ENCODE peak calls at places on chromosomes 7 and 10, in eight cellular contexts. R is GM12878, W is endothelial cell of umbilical vein, B is H1, C is suprapubic skin, Q is prostate gland, X is breast epithelium, Y is transverse colon. O is an unnamed sample.
A peak's percentile ranks its signal among the peaks of the same experiment; 100 is the strongest.

GRCh38 chr10:96896884-96897589 is 64.9 kb downstream of the LCOR start:
- DNase-seq in Y (no peak), B (no peak), Q (no peak), R (no peak), X (no peak), W (no peak), C (no peak), O (no peak)

GRCh38 chr10:88879754-88880286 is at the start of gene STAMBPL1:
- DNase-seq in B (no peak), W (no peak), Q (peak; percentile 19), C (peak; percentile 75), X (peak; percentile 20), R (peak; percentile 50), Y (peak; percentile 77), O (peak; percentile 61)

GRCh38 chr7:4740796-4741195 is 34.6 kb upstream of the AP5Z1 start:
- DNase-seq in Y (no peak), B (no peak), W (no peak), R (no peak), C (no peak), Q (no peak), X (no peak), O (no peak)

GRCh38 chr7:142542938-142543337 is 206.3 kb upstream of the PRSS1 start:
- DNase-seq in X (no peak), Q (no peak), C (no peak), B (no peak), Y (no peak), W (no peak), R (no peak), O (no peak)

GRCh38 chr10:108783897-108784296 is 1139.4 kb downstream of the XPNPEP1 start:
- DNase-seq in W (no peak), X (no peak), Y (no peak), R (peak; percentile 31), C (no peak), B (peak; percentile 57), Q (peak; percentile 14), O (peak; percentile 30)

GRCh38 chr7:2403718-2404648 is 572 bp downstream of the CHST12 start:
- DNase-seq in Y (peak; percentile 46), B (no peak), C (no peak), X (no peak), R (no peak), Q (no peak), W (peak; percentile 42), O (peak; percentile 44)

GRCh38 chr10:101655581-101655980 is 39.4 kb downstream of the FBXW4 start:
- DNase-seq in Y (peak; percentile 12), X (no peak), W (no peak), Q (no peak), C (no peak), B (no peak), R (no peak), O (no peak)

GRCh38 chr7:132239422-132239994 is 336.8 kb downstream of the PLXNA4 start:
- DNase-seq in Q (no peak), X (no peak), B (no peak), R (no peak), Y (no peak), C (no peak), W (no peak), O (no peak)

GRCh38 chr7:178444-178843 is 13.9 kb upstream of the FAM20C start:
- DNase-seq in Y (no peak), W (no peak), X (no peak), Q (no peak), B (no peak), C (no peak), R (no peak), O (no peak)

GRCh38 chr7:145082366-145083240 is 246.8 kb upstream of the TPK1 start:
- DNase-seq in R (no peak), B (no peak), Y (no peak), X (no peak), W (no peak), Q (no peak), C (no peak), O (no peak)

GRCh38 chr7:103142494-103142893 is 6.4 kb downstream of the NAPEPLD start:
- DNase-seq in R (no peak), Y (no peak), C (no peak), X (no peak), B (no peak), W (peak; percentile 49), Q (no peak), O (no peak)

GRCh38 chr7:36606442-36607205 is 117.7 kb downstream of the AOAH start:
- DNase-seq in X (no peak), R (no peak), B (no peak), Q (no peak), Y (no peak), C (no peak), W (no peak), O (no peak)

GRCh38 chr7:36607206-36607515 is 117.1 kb downstream of the AOAH start:
- DNase-seq in W (no peak), Q (no peak), Y (no peak), X (no peak), R (no peak), C (no peak), B (no peak), O (no peak)

GRCh38 chr7:36604801-36605200 is 119.5 kb downstream of the AOAH start:
- DNase-seq in C (no peak), Y (no peak), Q (no peak), X (no peak), B (no peak), W (no peak), R (no peak), O (no peak)

GRCh38 chr7:36605261-36605660 is 119.0 kb downstream of the AOAH start:
- DNase-seq in X (no peak), Y (no peak), C (no peak), R (no peak), Q (no peak), B (no peak), W (no peak), O (no peak)

GRCh38 chr7:36605662-36606441 is 118.4 kb downstream of the AOAH start:
- DNase-seq in R (no peak), Q (no peak), X (no peak), W (no peak), Y (no peak), B (no peak), C (no peak), O (no peak)
- TF ChIP-seq POLR2A in R (no peak), Q (no peak), X (no peak), W (no peak), Y (no peak), B (no peak), C (no peak), O (no peak)

GRCh38 chr7:149261829-149262617 is at the start of gene ZNF783:
- DNase-seq in R (peak; percentile 32), W (peak; percentile 85), Q (peak; percentile 83), X (peak; percentile 62), C (peak; percentile 93), Y (peak; percentile 90), B (peak; percentile 88), O (peak; percentile 91)
- TF ChIP-seq POLR2AphosphoS5 in R (peak; percentile 47), W (peak; percentile 36), Q (peak; percentile 4), X (no peak), C (peak; percentile 59), Y (peak; percentile 54), B (no peak), O (peak; percentile 29)

GRCh38 chr7:130884437-130885417 is 150.7 kb upstream of the KLF14 start:
- DNase-seq in W (no peak), B (peak; percentile 26), Q (no peak), C (no peak), Y (no peak), R (no peak), X (no peak), O (no peak)
- H3K4me1 ChIP-seq in W (peaks cover 62% of the 10 kb centered on the region), B (no peaks in the 10 kb centered on the region), Q (no peaks in the 10 kb centered on the region), C (peaks cover 64% of the 10 kb centered on the region), Y (peaks cover 51% of the 10 kb centered on the region), R (no peaks in the 10 kb centered on the region), X (peaks cover 4% of the 10 kb centered on the region), O (peaks cover 71% of the 10 kb centered on the region)

GRCh38 chr7:17233643-17234397 is 64.6 kb upstream of the AHR start:
- DNase-seq in R (peak; percentile 9), B (no peak), C (no peak), Y (no peak), Q (no peak), X (no peak), W (no peak), O (no peak)
- TF ChIP-seq POLR2A in R (peak; percentile 55), B (no peak), C (no peak), Y (no peak), Q (no peak), X (no peak), W (no peak), O (no peak)

GRCh38 chr7:139648617-139648932 is 125.1 kb downstream of the CLEC2L start:
- DNase-seq in Q (no peak), R (no peak), Y (no peak), C (no peak), W (no peak), X (no peak), B (no peak), O (no peak)

GRCh38 chr7:139651308-139651707 is 126.5 kb downstream of the HIPK2 start:
- DNase-seq in X (no peak), Q (no peak), Y (no peak), W (peak; percentile 30), R (no peak), B (no peak), C (no peak), O (no peak)

GRCh38 chr7:139647812-139648616 is 124.5 kb downstream of the CLEC2L start:
- DNase-seq in Q (no peak), B (no peak), X (no peak), R (no peak), C (no peak), W (peak; percentile 35), Y (no peak), O (no peak)

GRCh38 chr7:139648941-139649425 is 125.5 kb downstream of the CLEC2L start:
- DNase-seq in W (peak; percentile 75), B (no peak), X (no peak), C (no peak), Y (peak; percentile 64), Q (no peak), R (peak; percentile 69), O (peak; percentile 41)

DNA sequence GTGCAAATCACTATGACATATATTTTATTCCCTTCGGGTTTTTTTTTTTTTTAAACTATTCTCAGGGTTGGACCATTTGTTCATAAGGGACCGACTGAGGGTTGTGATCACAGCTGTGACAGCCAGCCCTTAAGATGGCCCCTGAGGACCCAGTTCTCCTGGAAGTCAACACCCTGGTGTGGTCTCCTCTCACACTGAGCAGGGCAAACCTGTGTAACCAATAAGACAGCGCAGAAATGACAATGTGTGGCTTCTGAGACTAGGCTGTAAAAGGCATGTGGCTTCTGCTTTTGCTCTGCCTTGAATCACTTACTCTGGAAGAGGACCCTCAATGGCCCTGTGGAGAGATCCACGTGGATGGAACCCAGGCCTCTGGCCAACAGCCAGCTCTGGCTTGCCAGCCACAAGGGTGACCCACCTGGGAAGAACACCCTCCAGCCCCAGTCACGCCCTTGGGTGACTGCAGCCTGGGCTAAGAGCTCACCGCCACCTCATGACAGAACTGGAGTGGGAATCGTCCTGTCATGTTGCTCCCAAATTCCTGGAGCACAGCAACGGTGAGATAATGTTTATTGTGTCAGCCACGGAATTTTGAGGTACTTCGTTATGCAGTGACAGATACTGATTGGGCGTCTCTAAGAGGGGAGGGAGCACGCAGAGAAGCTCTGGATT is 127.1 kb downstream of the CLEC2L start:
- DNase-seq in R (no peak), X (no peak), Q (no peak), Y (no peak), W (no peak), C (no peak), B (no peak), O (no peak)
- TF ChIP-seq POLR2AphosphoS5 in R (no peak), X (no peak), Q (no peak), Y (no peak), W (no peak), C (no peak), B (no peak), O (no peak)

GRCh38 chr7:106772655-106773108 is 92.4 kb upstream of the PIK3CG start:
- DNase-seq in B (no peak), Y (no peak), C (no peak), R (no peak), W (peak; percentile 85), Q (no peak), X (no peak), O (no peak)
- H3K4me1 ChIP-seq in B (no peaks in the 10 kb centered on the region), Y (peaks cover 11% of the 10 kb centered on the region), C (no peaks in the 10 kb centered on the region), R (peaks cover 8% of the 10 kb centered on the region), W (peaks cover 51% of the 10 kb centered on the region), Q (no peaks in the 10 kb centered on the region), X (no peaks in the 10 kb centered on the region), O (no peaks in the 10 kb centered on the region)

O was measured in stomach.